ENCODE peak calls at places on chromosome 14, in seven cellular contexts. One of them, this sample, is unnamed.

GRCh38 chr14:69710378-69710777 is 56.6 kb upstream of the SRSF5 start:
- DNase-seq in A549: no peak
- DNase-seq in NB4: no peak
- DNase-seq in foreskin fibroblast: no peak
- DNase-seq in Panc1: no peak
- DNase-seq in testis: no peak
- DNase-seq in neural progenitor cell: no peak
- DNase-seq in this sample: no peak

GRCh38 chr14:92590941-92591340 is 77.4 kb downstream of the RIN3 start:
- DNase-seq in testis: no peak
- DNase-seq in NB4: no peak
- DNase-seq in Panc1: no peak
- DNase-seq in neural progenitor cell: no peak
- DNase-seq in A549: no peak
- DNase-seq in foreskin fibroblast: no peak
- DNase-seq in this sample: no peak

GRCh38 chr14:39015360-39015961 is 87.6 kb downstream of the SEC23A start:
- DNase-seq in A549: peak; percentile 64
- DNase-seq in NB4: peak; percentile 56
- DNase-seq in foreskin fibroblast: peak; percentile 70
- DNase-seq in testis: peak; percentile 44
- DNase-seq in Panc1: peak; percentile 8
- DNase-seq in neural progenitor cell: peak; percentile 68
- DNase-seq in this sample: peak; percentile 21

GRCh38 chr14:84975503-84975902 is 554.4 kb upstream of the FLRT2 start:
- DNase-seq in Panc1: no peak
- DNase-seq in NB4: no peak
- DNase-seq in foreskin fibroblast: no peak
- DNase-seq in neural progenitor cell: no peak
- DNase-seq in A549: no peak
- DNase-seq in testis: no peak
- DNase-seq in this sample: no peak

GRCh38 chr14:94636744-94637412 is 24.7 kb downstream of the SERPINA3 start:
- DNase-seq in Panc1: no peak
- DNase-seq in A549: peak; percentile 48
- DNase-seq in neural progenitor cell: peak; percentile 12
- DNase-seq in NB4: peak; percentile 19
- DNase-seq in foreskin fibroblast: peak; percentile 17
- DNase-seq in testis: no peak
- DNase-seq in this sample: no peak

GRCh38 chr14:37198907-37199306 is 1.2 kb downstream of the MIPOL1 start:
- DNase-seq in testis: no peak
- DNase-seq in neural progenitor cell: no peak
- DNase-seq in foreskin fibroblast: no peak
- DNase-seq in NB4: no peak
- DNase-seq in A549: no peak
- DNase-seq in Panc1: no peak
- DNase-seq in this sample: no peak

GRCh38 chr14:103597623-103598372 is 31.2 kb upstream of the KLC1 start:
- DNase-seq in foreskin fibroblast: peak; percentile 96
- DNase-seq in A549: no peak
- DNase-seq in Panc1: no peak
- DNase-seq in NB4: peak; percentile 38
- DNase-seq in testis: no peak
- DNase-seq in neural progenitor cell: no peak
- DNase-seq in this sample: peak; percentile 87

GRCh38 chr14:70278281-70278680 is 81.2 kb downstream of the COX16 start:
- DNase-seq in NB4: no peak
- DNase-seq in neural progenitor cell: peak; percentile 56
- DNase-seq in foreskin fibroblast: no peak
- DNase-seq in Panc1: no peak
- DNase-seq in A549: no peak
- DNase-seq in testis: no peak
- DNase-seq in this sample: no peak

GRCh38 chr14:95274283-95274682 is 45.4 kb downstream of the CLMN start:
- DNase-seq in NB4: no peak
- DNase-seq in testis: no peak
- DNase-seq in Panc1: no peak
- DNase-seq in foreskin fibroblast: no peak
- DNase-seq in neural progenitor cell: no peak
- DNase-seq in A549: no peak
- DNase-seq in this sample: no peak

GRCh38 chr14:85587152-85587697 is 57.3 kb downstream of the FLRT2 start:
- DNase-seq in Panc1: no peak
- DNase-seq in A549: peak; percentile 46
- DNase-seq in NB4: peak; percentile 73
- DNase-seq in neural progenitor cell: no peak
- DNase-seq in testis: no peak
- DNase-seq in foreskin fibroblast: no peak
- DNase-seq in this sample: peak; percentile 62

GRCh38 chr14:61484826-61485584 is 163.6 kb downstream of the PRKCH start:
- DNase-seq in foreskin fibroblast: no peak
- DNase-seq in testis: no peak
- DNase-seq in A549: no peak
- DNase-seq in neural progenitor cell: no peak
- DNase-seq in NB4: no peak
- DNase-seq in Panc1: no peak
- DNase-seq in this sample: no peak

GRCh38 chr14:92426237-92426636 is 87.3 kb upstream of the RIN3 start:
- DNase-seq in A549: no peak
- DNase-seq in neural progenitor cell: no peak
- DNase-seq in foreskin fibroblast: peak; percentile 54
- DNase-seq in Panc1: no peak
- DNase-seq in NB4: no peak
- DNase-seq in testis: no peak
- DNase-seq in this sample: no peak

GRCh38 chr14:94826774-94827173 is 56.9 kb upstream of the GSC start:
- DNase-seq in neural progenitor cell: no peak
- DNase-seq in testis: no peak
- DNase-seq in NB4: no peak
- DNase-seq in A549: no peak
- DNase-seq in foreskin fibroblast: no peak
- DNase-seq in Panc1: no peak
- DNase-seq in this sample: no peak

GRCh38 chr14:67485501-67486095 is 2.9 kb downstream of the TMEM229B start:
- DNase-seq in A549: no peak
- DNase-seq in Panc1: no peak
- DNase-seq in foreskin fibroblast: no peak
- DNase-seq in neural progenitor cell: no peak
- DNase-seq in NB4: peak; percentile 27
- DNase-seq in testis: no peak
- DNase-seq in this sample: no peak
- TF ChIP-seq CTCF in A549: no peak
- TF ChIP-seq CTCF in Panc1: no peak
- TF ChIP-seq CTCF in foreskin fibroblast: no peak
- TF ChIP-seq CTCF in neural progenitor cell: no peak
- TF ChIP-seq CTCF in NB4: no peak
- TF ChIP-seq CTCF in testis: no peak
- TF ChIP-seq CTCF in this sample: no peak

GRCh38 chr14:104749111-104749649 is 3.8 kb upstream of the SIVA1 start:
- DNase-seq in neural progenitor cell: peak; percentile 42
- DNase-seq in foreskin fibroblast: peak; percentile 87
- DNase-seq in A549: no peak
- DNase-seq in Panc1: no peak
- DNase-seq in testis: peak; percentile 54
- DNase-seq in NB4: no peak
- DNase-seq in this sample: no peak
- H3K4me3 ChIP-seq in neural progenitor cell: no peak overlapping the region
- H3K4me3 ChIP-seq in foreskin fibroblast: no peak overlapping the region
- H3K4me3 ChIP-seq in A549: no peak overlapping the region
- H3K4me3 ChIP-seq in Panc1: no peak overlapping the region
- H3K4me3 ChIP-seq in testis: no peak overlapping the region
- H3K4me3 ChIP-seq in NB4: no peak overlapping the region
- H3K4me3 ChIP-seq in this sample: no peak overlapping the region

GRCh38 chr14:100119251-100119650 is 40.2 kb downstream of the DEGS2 start:
- DNase-seq in Panc1: no peak
- DNase-seq in foreskin fibroblast: no peak
- DNase-seq in testis: no peak
- DNase-seq in neural progenitor cell: no peak
- DNase-seq in NB4: no peak
- DNase-seq in A549: no peak
- DNase-seq in this sample: no peak

GRCh38 chr14:100120522-100121269 is 38.7 kb downstream of the DEGS2 start:
- DNase-seq in Panc1: no peak
- DNase-seq in foreskin fibroblast: no peak
- DNase-seq in neural progenitor cell: no peak
- DNase-seq in NB4: no peak
- DNase-seq in testis: no peak
- DNase-seq in A549: no peak
- DNase-seq in this sample: no peak

GRCh38 chr14:100117647-100118376 is 41.6 kb downstream of the DEGS2 start:
- DNase-seq in testis: no peak
- DNase-seq in NB4: no peak
- DNase-seq in A549: no peak
- DNase-seq in foreskin fibroblast: no peak
- DNase-seq in neural progenitor cell: no peak
- DNase-seq in Panc1: no peak
- DNase-seq in this sample: no peak

GRCh38 chr14:100117026-100117425 is 42.4 kb downstream of the DEGS2 start:
- DNase-seq in testis: no peak
- DNase-seq in NB4: no peak
- DNase-seq in Panc1: no peak
- DNase-seq in neural progenitor cell: no peak
- DNase-seq in A549: no peak
- DNase-seq in foreskin fibroblast: no peak
- DNase-seq in this sample: no peak

GRCh38 chr14:100118377-100119011 is 41.0 kb downstream of the DEGS2 start:
- DNase-seq in NB4: no peak
- DNase-seq in neural progenitor cell: no peak
- DNase-seq in A549: no peak
- DNase-seq in testis: no peak
- DNase-seq in Panc1: no peak
- DNase-seq in foreskin fibroblast: no peak
- DNase-seq in this sample: no peak
- TF ChIP-seq CTCF in NB4: no peak
- TF ChIP-seq CTCF in neural progenitor cell: no peak
- TF ChIP-seq CTCF in A549: no peak
- TF ChIP-seq CTCF in testis: no peak
- TF ChIP-seq CTCF in Panc1: no peak
- TF ChIP-seq CTCF in foreskin fibroblast: no peak
- TF ChIP-seq CTCF in this sample: no peak

DNA sequence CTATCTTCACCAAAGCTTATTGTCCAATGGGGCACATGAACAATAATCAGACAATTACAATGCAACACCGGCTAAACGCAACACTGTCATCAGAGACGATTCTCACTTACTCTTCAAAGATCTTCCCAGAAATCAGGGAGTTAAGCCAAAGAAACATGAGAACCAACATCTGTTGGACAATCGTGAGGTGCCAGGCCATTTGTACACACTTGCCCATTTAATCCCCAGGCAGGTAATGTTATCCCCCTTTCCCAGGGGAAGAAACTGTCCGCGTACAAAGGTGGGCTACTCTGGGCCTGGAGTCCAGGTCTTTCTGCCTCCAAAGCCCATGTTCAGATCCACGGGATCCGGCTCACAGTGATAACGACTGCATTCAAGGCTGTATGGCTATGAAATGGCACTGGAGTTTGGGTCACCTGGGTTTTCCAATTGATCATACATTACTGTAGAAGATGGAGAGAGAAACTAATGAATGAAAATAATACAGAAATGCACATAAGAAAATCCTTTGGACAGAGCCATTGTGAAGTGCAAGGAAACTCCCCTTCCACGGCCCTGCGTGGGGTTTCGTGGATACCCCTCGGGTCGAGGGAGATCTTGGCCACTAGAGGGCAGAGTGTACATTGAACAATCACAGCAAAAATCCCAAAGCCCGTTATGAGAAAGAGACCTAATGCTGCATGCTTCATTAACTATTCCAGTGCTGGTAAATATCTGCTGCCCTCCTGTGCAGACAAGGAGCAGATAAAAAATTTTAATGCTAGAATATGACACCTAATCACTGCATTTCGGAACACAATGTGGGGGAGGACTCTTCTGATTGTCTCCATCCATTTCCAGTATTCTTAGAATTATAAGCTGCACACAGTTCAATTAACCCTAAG is 111.4 kb downstream of the EGLN3 start:
- DNase-seq in testis: peak; percentile 68
- DNase-seq in foreskin fibroblast: peak; percentile 59
- DNase-seq in NB4: peak; percentile 33
- DNase-seq in Panc1: peak; percentile 13
- DNase-seq in neural progenitor cell: peak; percentile 80
- DNase-seq in A549: peak; percentile 42
- DNase-seq in this sample: peak; percentile 31
- H3K4me3 ChIP-seq in testis: no peak overlapping the region
- H3K4me3 ChIP-seq in foreskin fibroblast: no peak overlapping the region
- H3K4me3 ChIP-seq in NB4: no peak overlapping the region
- H3K4me3 ChIP-seq in Panc1: no peak overlapping the region
- H3K4me3 ChIP-seq in neural progenitor cell: no peak overlapping the region
- H3K4me3 ChIP-seq in A549: no peak overlapping the region
- H3K4me3 ChIP-seq in this sample: no peak overlapping the region

DNA sequence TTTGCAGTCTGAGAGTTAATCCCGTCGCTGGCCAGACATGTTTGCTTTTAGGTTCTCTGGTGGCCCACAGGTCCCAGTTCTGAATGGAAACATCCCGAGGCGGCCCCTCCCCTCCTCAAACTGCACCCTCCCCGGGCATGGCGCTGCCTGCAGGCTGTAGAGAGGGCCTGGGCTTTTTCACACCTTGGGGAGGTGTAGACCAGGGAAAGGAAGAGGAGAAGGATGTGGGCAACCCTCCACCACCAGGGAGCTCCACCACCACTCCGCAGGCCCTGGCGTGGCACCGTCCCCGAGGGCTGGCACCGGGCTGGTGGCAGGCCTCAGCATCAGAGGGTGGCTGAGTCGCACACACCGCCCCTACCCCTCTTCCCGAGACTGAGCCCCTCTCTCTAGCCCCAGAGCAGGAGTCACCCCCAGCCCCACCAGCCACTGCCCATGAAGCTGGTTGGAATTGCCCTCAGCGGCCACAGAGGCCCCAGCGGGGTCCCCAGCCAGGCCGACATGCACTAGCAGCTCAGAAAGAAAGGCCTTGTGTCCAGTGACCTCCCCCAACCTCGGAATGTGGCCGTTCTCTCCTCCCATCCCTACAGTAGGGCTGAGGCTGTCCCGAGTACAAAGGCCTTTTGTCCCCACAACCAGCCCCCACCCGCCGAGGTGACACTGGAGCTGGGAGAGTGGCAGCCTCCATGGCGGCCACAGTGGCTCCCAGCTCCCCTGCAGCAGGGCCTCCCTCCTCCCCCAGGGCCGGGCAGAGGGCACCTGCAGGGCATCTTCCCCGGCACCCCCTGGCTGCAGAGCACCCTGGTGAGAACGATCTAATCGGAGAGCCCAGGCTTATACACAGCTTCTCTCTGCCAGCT is 23.5 kb upstream of the INF2 start:
- DNase-seq in testis: peak; percentile 92
- DNase-seq in foreskin fibroblast: no peak
- DNase-seq in A549: peak; percentile 77
- DNase-seq in NB4: no peak
- DNase-seq in neural progenitor cell: peak; percentile 95
- DNase-seq in Panc1: no peak
- DNase-seq in this sample: no peak
- TF ChIP-seq CTCF in testis: peak; percentile 25
- TF ChIP-seq CTCF in foreskin fibroblast: peak; percentile 10
- TF ChIP-seq CTCF in A549: peak; percentile 54
- TF ChIP-seq CTCF in NB4: no peak
- TF ChIP-seq CTCF in neural progenitor cell: peak; percentile 33
- TF ChIP-seq CTCF in Panc1: peak; percentile 72
- TF ChIP-seq CTCF in this sample: peak; percentile 19